ENCODE peak calls at places on chromosome 18, in seven cellular contexts. One of them, this sample, is unnamed.
A peak's percentile ranks its signal among the peaks of the same experiment; 100 is the strongest.

GRCh38 chr18:75809392-75809791 is 381.9 kb upstream of the SMIM21 start:
- DNase-seq in prostate gland: no peak
- DNase-seq in Peyer's patch: no peak
- DNase-seq in AG10803: no peak
- DNase-seq in upper lobe of right lung: no peak
- DNase-seq in spleen: no peak
- DNase-seq in heart right ventricle: no peak
- DNase-seq in this sample: no peak

GRCh38 chr18:7789853-7790552 is 222.9 kb downstream of the PTPRM start:
- DNase-seq in spleen: no peak
- DNase-seq in prostate gland: no peak
- DNase-seq in upper lobe of right lung: no peak
- DNase-seq in Peyer's patch: no peak
- DNase-seq in heart right ventricle: no peak
- DNase-seq in AG10803: peak; percentile 43
- DNase-seq in this sample: no peak

GRCh38 chr18:2847341-2848144 is 737 bp downstream of the EMILIN2 start:
- DNase-seq in upper lobe of right lung: peak; percentile 73
- DNase-seq in heart right ventricle: no peak
- DNase-seq in prostate gland: no peak
- DNase-seq in Peyer's patch: no peak
- DNase-seq in spleen: peak; percentile 86
- DNase-seq in AG10803: peak; percentile 51
- DNase-seq in this sample: no peak

GRCh38 chr18:62073461-62073860 is 113.4 kb downstream of the PIGN start:
- DNase-seq in AG10803: no peak
- DNase-seq in Peyer's patch: no peak
- DNase-seq in spleen: no peak
- DNase-seq in upper lobe of right lung: no peak
- DNase-seq in prostate gland: no peak
- DNase-seq in heart right ventricle: no peak
- DNase-seq in this sample: no peak

GRCh38 chr18:22790545-22791415 is 142.3 kb upstream of the RBBP8 start:
- DNase-seq in upper lobe of right lung: no peak
- DNase-seq in AG10803: no peak
- DNase-seq in spleen: no peak
- DNase-seq in prostate gland: no peak
- DNase-seq in heart right ventricle: no peak
- DNase-seq in Peyer's patch: no peak
- DNase-seq in this sample: no peak

GRCh38 chr18:68054669-68055068 is 538.1 kb upstream of the DSEL start:
- DNase-seq in prostate gland: no peak
- DNase-seq in upper lobe of right lung: no peak
- DNase-seq in spleen: no peak
- DNase-seq in heart right ventricle: no peak
- DNase-seq in Peyer's patch: no peak
- DNase-seq in AG10803: no peak
- DNase-seq in this sample: no peak

GRCh38 chr18:36849288-36850011 is 20.5 kb downstream of the KIAA1328 start:
- DNase-seq in Peyer's patch: no peak
- DNase-seq in upper lobe of right lung: no peak
- DNase-seq in AG10803: peak; percentile 90
- DNase-seq in prostate gland: no peak
- DNase-seq in spleen: no peak
- DNase-seq in heart right ventricle: no peak
- DNase-seq in this sample: no peak

GRCh38 chr18:10544093-10544748 is 18.4 kb downstream of the NAPG start:
- DNase-seq in prostate gland: no peak
- DNase-seq in heart right ventricle: no peak
- DNase-seq in Peyer's patch: no peak
- DNase-seq in spleen: no peak
- DNase-seq in upper lobe of right lung: no peak
- DNase-seq in AG10803: no peak
- DNase-seq in this sample: no peak

GRCh38 chr18:42730272-42730671 is 385.2 kb downstream of the RIT2 start:
- DNase-seq in upper lobe of right lung: no peak
- DNase-seq in heart right ventricle: no peak
- DNase-seq in spleen: no peak
- DNase-seq in AG10803: no peak
- DNase-seq in Peyer's patch: no peak
- DNase-seq in prostate gland: no peak
- DNase-seq in this sample: no peak

GRCh38 chr18:4068552-4069158 is 386.5 kb downstream of the DLGAP1 start:
- DNase-seq in spleen: no peak
- DNase-seq in upper lobe of right lung: no peak
- DNase-seq in heart right ventricle: peak; percentile 31
- DNase-seq in AG10803: peak; percentile 52
- DNase-seq in prostate gland: peak; percentile 13
- DNase-seq in Peyer's patch: no peak
- DNase-seq in this sample: no peak

GRCh38 chr18:74507120-74507881 is 11.1 kb downstream of the CNDP2 start:
- DNase-seq in Peyer's patch: no peak
- DNase-seq in heart right ventricle: no peak
- DNase-seq in spleen: peak; percentile 66
- DNase-seq in prostate gland: no peak
- DNase-seq in AG10803: no peak
- DNase-seq in upper lobe of right lung: no peak
- DNase-seq in this sample: no peak

GRCh38 chr18:52334896-52335295 is 5.1 kb upstream of the DCC start:
- DNase-seq in heart right ventricle: no peak
- DNase-seq in spleen: no peak
- DNase-seq in Peyer's patch: no peak
- DNase-seq in AG10803: peak; percentile 62
- DNase-seq in upper lobe of right lung: no peak
- DNase-seq in prostate gland: no peak
- DNase-seq in this sample: no peak

GRCh38 chr18:61542596-61542995 is 209.4 kb downstream of the CDH20 start:
- DNase-seq in prostate gland: no peak
- DNase-seq in heart right ventricle: no peak
- DNase-seq in upper lobe of right lung: no peak
- DNase-seq in AG10803: no peak
- DNase-seq in Peyer's patch: no peak
- DNase-seq in spleen: no peak
- DNase-seq in this sample: no peak

GRCh38 chr18:22856870-22857269 is 76.3 kb upstream of the RBBP8 start:
- DNase-seq in upper lobe of right lung: no peak
- DNase-seq in spleen: no peak
- DNase-seq in Peyer's patch: no peak
- DNase-seq in AG10803: no peak
- DNase-seq in prostate gland: peak; percentile 75
- DNase-seq in heart right ventricle: no peak
- DNase-seq in this sample: peak; percentile 72

GRCh38 chr18:36934884-36935283 is 106.0 kb downstream of the KIAA1328 start:
- DNase-seq in Peyer's patch: no peak
- DNase-seq in AG10803: peak; percentile 70
- DNase-seq in upper lobe of right lung: no peak
- DNase-seq in heart right ventricle: no peak
- DNase-seq in spleen: no peak
- DNase-seq in prostate gland: no peak
- DNase-seq in this sample: no peak

GRCh38 chr18:68874361-68874760 is 76.5 kb downstream of the CCDC102B start:
- DNase-seq in upper lobe of right lung: no peak
- DNase-seq in spleen: no peak
- DNase-seq in heart right ventricle: no peak
- DNase-seq in prostate gland: no peak
- DNase-seq in AG10803: peak; percentile 1
- DNase-seq in Peyer's patch: no peak
- DNase-seq in this sample: no peak

GRCh38 chr18:8455661-8456614 is 153.3 kb upstream of the RAB12 start:
- DNase-seq in AG10803: no peak
- DNase-seq in prostate gland: no peak
- DNase-seq in spleen: no peak
- DNase-seq in upper lobe of right lung: no peak
- DNase-seq in Peyer's patch: no peak
- DNase-seq in heart right ventricle: no peak
- DNase-seq in this sample: no peak

GRCh38 chr18:67266246-67266570 is 250.3 kb downstream of the DSEL start:
- DNase-seq in AG10803: no peak
- DNase-seq in spleen: no peak
- DNase-seq in prostate gland: no peak
- DNase-seq in heart right ventricle: no peak
- DNase-seq in upper lobe of right lung: no peak
- DNase-seq in Peyer's patch: no peak
- DNase-seq in this sample: no peak

GRCh38 chr18:69838620-69839411 is 108.9 kb downstream of the CD226 start:
- DNase-seq in upper lobe of right lung: no peak
- DNase-seq in spleen: no peak
- DNase-seq in Peyer's patch: no peak
- DNase-seq in heart right ventricle: no peak
- DNase-seq in AG10803: no peak
- DNase-seq in prostate gland: no peak
- DNase-seq in this sample: no peak

GRCh38 chr18:40046596-40046995 is 1908.4 kb upstream of the PIK3C3 start:
- DNase-seq in heart right ventricle: no peak
- DNase-seq in prostate gland: no peak
- DNase-seq in spleen: no peak
- DNase-seq in upper lobe of right lung: no peak
- DNase-seq in Peyer's patch: no peak
- DNase-seq in AG10803: no peak
- DNase-seq in this sample: no peak

GRCh38 chr18:46622999-46623398 is 34.0 kb downstream of the LOXHD1 start:
- DNase-seq in upper lobe of right lung: no peak
- DNase-seq in Peyer's patch: no peak
- DNase-seq in prostate gland: no peak
- DNase-seq in AG10803: peak; percentile 13
- DNase-seq in heart right ventricle: no peak
- DNase-seq in spleen: no peak
- DNase-seq in this sample: no peak

GRCh38 chr18:58452392-58453166 is 176.3 kb downstream of the ALPK2 start:
- DNase-seq in heart right ventricle: no peak
- DNase-seq in prostate gland: no peak
- DNase-seq in upper lobe of right lung: no peak
- DNase-seq in Peyer's patch: no peak
- DNase-seq in AG10803: no peak
- DNase-seq in spleen: no peak
- DNase-seq in this sample: no peak

GRCh38 chr18:33804258-33804657 is 226.2 kb downstream of the ASXL3 start:
- DNase-seq in AG10803: peak; percentile 31
- DNase-seq in spleen: no peak
- DNase-seq in Peyer's patch: no peak
- DNase-seq in heart right ventricle: no peak
- DNase-seq in upper lobe of right lung: no peak
- DNase-seq in prostate gland: peak; percentile 55
- DNase-seq in this sample: no peak

GRCh38 chr18:6994719-6995430 is 122.7 kb downstream of the LAMA1 start:
- DNase-seq in heart right ventricle: no peak
- DNase-seq in upper lobe of right lung: no peak
- DNase-seq in AG10803: peak; percentile 39
- DNase-seq in spleen: no peak
- DNase-seq in prostate gland: peak; percentile 50
- DNase-seq in Peyer's patch: no peak
- DNase-seq in this sample: no peak

GRCh38 chr18:48032876-48033769 is 102.7 kb upstream of the SMAD2 start:
- DNase-seq in heart right ventricle: no peak
- DNase-seq in spleen: peak; percentile 40
- DNase-seq in AG10803: peak; percentile 37
- DNase-seq in prostate gland: no peak
- DNase-seq in upper lobe of right lung: peak; percentile 11
- DNase-seq in Peyer's patch: no peak
- DNase-seq in this sample: peak; percentile 19

GRCh38 chr18:71114550-71115210 is 825.8 kb downstream of the SOCS6 start:
- DNase-seq in Peyer's patch: no peak
- DNase-seq in heart right ventricle: no peak
- DNase-seq in spleen: no peak
- DNase-seq in AG10803: no peak
- DNase-seq in upper lobe of right lung: no peak
- DNase-seq in prostate gland: no peak
- DNase-seq in this sample: no peak

GRCh38 chr18:76678248-76678647 is 144.1 kb upstream of the ZNF236 start:
- DNase-seq in upper lobe of right lung: no peak
- DNase-seq in spleen: no peak
- DNase-seq in Peyer's patch: no peak
- DNase-seq in AG10803: no peak
- DNase-seq in prostate gland: no peak
- DNase-seq in heart right ventricle: no peak
- DNase-seq in this sample: no peak

GRCh38 chr18:22018366-22018765 is 151.0 kb upstream of the GATA6 start:
- DNase-seq in prostate gland: no peak
- DNase-seq in Peyer's patch: no peak
- DNase-seq in upper lobe of right lung: no peak
- DNase-seq in heart right ventricle: no peak
- DNase-seq in spleen: no peak
- DNase-seq in AG10803: no peak
- DNase-seq in this sample: no peak

GRCh38 chr18:26090130-26091046 is at the start of gene SS18:
- DNase-seq in AG10803: peak; percentile 94
- DNase-seq in prostate gland: peak; percentile 92
- DNase-seq in spleen: peak; percentile 98
- DNase-seq in upper lobe of right lung: peak; percentile 97
- DNase-seq in Peyer's patch: peak; percentile 93
- DNase-seq in heart right ventricle: peak; percentile 95
- DNase-seq in this sample: peak; percentile 89
- TF ChIP-seq CTCF in AG10803: no peak
- TF ChIP-seq CTCF in prostate gland: no peak
- TF ChIP-seq CTCF in spleen: peak; percentile 4
- TF ChIP-seq CTCF in upper lobe of right lung: peak; percentile 14
- TF ChIP-seq CTCF in Peyer's patch: no peak
- TF ChIP-seq CTCF in heart right ventricle: no peak
- TF ChIP-seq CTCF in this sample: no peak

GRCh38 chr18:49238433-49239042 is 221.9 kb downstream of the DYM start:
- DNase-seq in prostate gland: no peak
- DNase-seq in Peyer's patch: no peak
- DNase-seq in upper lobe of right lung: no peak
- DNase-seq in AG10803: peak; percentile 30
- DNase-seq in spleen: no peak
- DNase-seq in heart right ventricle: peak; percentile 10
- DNase-seq in this sample: no peak
- TF ChIP-seq CTCF in prostate gland: peak; percentile 28
- TF ChIP-seq CTCF in Peyer's patch: no peak
- TF ChIP-seq CTCF in upper lobe of right lung: peak; percentile 46
- TF ChIP-seq CTCF in AG10803: peak; percentile 61
- TF ChIP-seq CTCF in spleen: peak; percentile 40
- TF ChIP-seq CTCF in heart right ventricle: peak; percentile 10
- TF ChIP-seq CTCF in this sample: peak; percentile 64

GRCh38 chr18:26405190-26405781 is 143.1 kb downstream of the KCTD1 start:
- DNase-seq in upper lobe of right lung: no peak
- DNase-seq in spleen: no peak
- DNase-seq in Peyer's patch: no peak
- DNase-seq in heart right ventricle: peak; percentile 33
- DNase-seq in prostate gland: peak; percentile 37
- DNase-seq in AG10803: peak; percentile 65
- DNase-seq in this sample: no peak
- TF ChIP-seq CTCF in upper lobe of right lung: peak; percentile 33
- TF ChIP-seq CTCF in spleen: peak; percentile 40
- TF ChIP-seq CTCF in Peyer's patch: no peak
- TF ChIP-seq CTCF in heart right ventricle: peak; percentile 14
- TF ChIP-seq CTCF in prostate gland: peak; percentile 52
- TF ChIP-seq CTCF in AG10803: peak; percentile 67
- TF ChIP-seq CTCF in this sample: peak; percentile 71

DNA sequence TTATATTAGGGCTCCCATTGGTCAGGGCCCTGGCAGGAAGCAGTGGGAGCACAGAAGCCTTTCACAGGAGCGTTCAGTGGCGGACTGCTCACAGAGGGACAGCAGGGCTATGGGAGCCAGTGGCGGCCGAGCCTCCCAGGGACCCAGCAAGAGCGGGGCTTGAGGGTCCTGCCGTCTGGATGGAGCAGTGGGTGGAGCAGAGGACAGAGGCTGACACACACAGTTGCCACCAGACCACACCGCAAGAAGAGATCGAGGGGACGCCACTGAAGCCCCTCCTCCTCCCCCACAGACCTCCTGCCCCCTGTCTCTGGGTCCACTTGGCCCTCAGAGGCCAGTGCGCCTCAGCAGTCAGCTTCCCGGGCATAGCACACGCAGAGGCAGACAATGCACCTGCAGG is 39.3 kb downstream of the SALL3 start:
- DNase-seq in heart right ventricle: no peak
- DNase-seq in spleen: no peak
- DNase-seq in upper lobe of right lung: no peak
- DNase-seq in prostate gland: no peak
- DNase-seq in AG10803: no peak
- DNase-seq in Peyer's patch: no peak
- DNase-seq in this sample: no peak
- TF ChIP-seq CTCF in heart right ventricle: no peak
- TF ChIP-seq CTCF in spleen: no peak
- TF ChIP-seq CTCF in upper lobe of right lung: no peak
- TF ChIP-seq CTCF in prostate gland: no peak
- TF ChIP-seq CTCF in AG10803: no peak
- TF ChIP-seq CTCF in Peyer's patch: no peak
- TF ChIP-seq CTCF in this sample: no peak